ENCODE peak calls at places on chromosomes 7 and 10, in eight cellular contexts. Z is M059J; Q is stimulated activated naive CD8-positive, alpha-beta T cell treated with anti-CD3 and anti-CD28 coated beads, Interleukin-15, amount 100 ng/mL, for 72 hours; O is ELR; Y is left cardiac atrium; V is sigmoid colon; X is neural progenitor cell; T is MCF 10A. S is an unnamed sample.

GRCh38 chr7:151840088-151840910 is 36.6 kb downstream of the PRKAG2 start:
- DNase-seq in Z (no peak), V (no peak), X (no peak), T (no peak), Y (no peak), O (no peak), Q (no peak), S (no peak)

GRCh38 chr7:83732305-83732704 is 83.4 kb upstream of the SEMA3E start:
- DNase-seq in T (no peak), V (no peak), Z (no peak), O (no peak), Y (no peak), X (no peak), Q (no peak), S (no peak)

GRCh38 chr10:106537866-106538265 is 626.6 kb downstream of the SORCS1 start:
- DNase-seq in V (no peak), O (no peak), Y (no peak), Q (no peak), X (no peak), T (no peak), Z (no peak), S (no peak)

GRCh38 chr10:95260397-95260881 is 30.4 kb downstream of the PDLIM1 start:
- DNase-seq in V (no peak), Z (peak; percentile 96), Y (no peak), Q (no peak), O (peak; percentile 96), T (peak; percentile 73), X (no peak), S (no peak)

GRCh38 chr10:91604936-91605534 is 27.8 kb downstream of the PPP1R3C start:
- DNase-seq in Z (peak; percentile 79), V (no peak), Q (no peak), X (no peak), Y (no peak), T (peak; percentile 40), O (peak; percentile 82), S (no peak)

GRCh38 chr7:55209366-55209765 is 155.8 kb upstream of the LANCL2 start:
- DNase-seq in Q (no peak), X (no peak), Z (no peak), O (no peak), Y (no peak), V (no peak), T (no peak), S (no peak)

GRCh38 chr10:59323036-59323459 is 39.3 kb downstream of the FAM13C start:
- DNase-seq in X (no peak), Q (no peak), Z (no peak), T (no peak), V (no peak), O (no peak), Y (no peak), S (no peak)

GRCh38 chr10:72802291-72803118 is 91.0 kb upstream of the OIT3 start:
- DNase-seq in Y (no peak), Z (peak; percentile 69), V (no peak), X (no peak), Q (no peak), T (peak; percentile 48), O (peak; percentile 72), S (no peak)

GRCh38 chr10:23768281-23768680 is 329.4 kb downstream of the OTUD1 start:
- DNase-seq in O (no peak), Z (no peak), V (no peak), Y (no peak), Q (no peak), T (no peak), X (no peak), S (no peak)

GRCh38 chr7:42107484-42107883 is 129.5 kb downstream of the GLI3 start:
- DNase-seq in V (no peak), Q (no peak), O (peak; percentile 33), X (peak; percentile 77), Z (peak; percentile 66), Y (no peak), T (peak; percentile 51), S (peak; percentile 28)

GRCh38 chr10:97396056-97396455 is 5.1 kb downstream of the RRP12 start:
- DNase-seq in Z (no peak), O (no peak), Y (no peak), T (no peak), V (no peak), X (no peak), Q (no peak), S (no peak)

GRCh38 chr10:8379906-8380832 is 325.7 kb downstream of the GATA3 start:
- DNase-seq in V (no peak), T (no peak), Q (no peak), X (no peak), Y (no peak), Z (no peak), O (no peak), S (no peak)

GRCh38 chr10:78185693-78186055 is 152.0 kb downstream of the RPS24 start:
- DNase-seq in T (no peak), V (no peak), Q (no peak), O (no peak), Y (peak; percentile 43), Z (peak; percentile 34), X (no peak), S (peak; percentile 24)

GRCh38 chr10:21634599-21635365 is 100.8 kb downstream of the MLLT10 start:
- DNase-seq in V (no peak), O (no peak), Y (no peak), T (peak; percentile 24), X (no peak), Z (no peak), Q (no peak), S (no peak)

GRCh38 chr7:99383791-99384370 is 9.4 kb downstream of the ARPC1B start:
- DNase-seq in Q (no peak), Y (no peak), Z (no peak), X (no peak), V (no peak), T (no peak), O (no peak), S (no peak)

GRCh38 chr10:60719721-60720120 is 58.6 kb upstream of the CDK1 start:
- DNase-seq in V (no peak), O (no peak), X (no peak), Z (no peak), T (no peak), Y (no peak), Q (no peak), S (no peak)

GRCh38 chr7:76236226-76236625 is 34.5 kb downstream of the SRRM3 start:
- DNase-seq in Z (no peak), O (no peak), Q (no peak), X (no peak), T (no peak), V (no peak), Y (no peak), S (no peak)

GRCh38 chr7:36673703-36674102 is 50.6 kb downstream of the AOAH start:
- DNase-seq in Y (no peak), O (peak; percentile 37), V (no peak), X (no peak), Q (no peak), T (no peak), Z (peak; percentile 24), S (no peak)

GRCh38 chr7:140007051-140007690 is 55.6 kb downstream of the PARP12 start:
- DNase-seq in X (no peak), Z (no peak), Q (no peak), V (peak; percentile 43), O (no peak), T (no peak), Y (no peak), S (no peak)

GRCh38 chr7:156494960-156495359 is 145.6 kb upstream of the RNF32 start:
- DNase-seq in O (no peak), Q (no peak), V (no peak), T (no peak), X (no peak), Z (no peak), Y (no peak), S (no peak)

GRCh38 chr10:125964558-125964957 is 68.2 kb downstream of the FANK1 start:
- DNase-seq in O (no peak), V (no peak), T (no peak), Q (no peak), Z (no peak), Y (no peak), X (no peak), S (no peak)

GRCh38 chr7:104980969-104981670 is 32.9 kb upstream of the KMT2E start:
- DNase-seq in Z (peak; percentile 62), V (no peak), Q (no peak), Y (no peak), O (peak; percentile 84), T (peak; percentile 56), X (peak; percentile 77), S (no peak)